ENCODE peak calls at places on chromosomes 12 and 14, in six cellular contexts. J is IMR-90; I is mammary epithelial cell; G is stimulated activated CD4-positive, alpha-beta T cell treated with anti-CD3 and anti-CD28 coated beads, TNF-alpha, amount 100 ng/mL, for 1 hour; B is iPS DF 19.7; K is neural crest cell. S is an unnamed sample.

GRCh38 chr12:59700145-59700435 is 104.3 kb downstream of the SLC16A7 start:
- DNase-seq in G (no peak), J (no peak), K (no peak), B (no peak), I (no peak), S (no peak)

GRCh38 chr14:31219169-31219568 is 11.6 kb upstream of the HECTD1 start:
- DNase-seq in K (no peak), G (no peak), B (no peak), J (peak; percentile 48), I (no peak), S (no peak)

GRCh38 chr12:6116481-6117021 is 7.9 kb downstream of the VWF start:
- DNase-seq in I (no peak), J (peak; percentile 15), B (no peak), G (no peak), K (no peak), S (no peak)

GRCh38 chr12:53795927-53796326 is 44.1 kb upstream of the CISTR start:
- DNase-seq in I (no peak), B (no peak), G (no peak), J (no peak), K (no peak), S (peak; percentile 36)

GRCh38 chr14:64720190-64720589 is 16.0 kb downstream of the PLEKHG3 start:
- DNase-seq in G (no peak), J (peak; percentile 83), I (peak; percentile 98), K (no peak), B (no peak), S (no peak)

GRCh38 chr14:56211124-56211523 is 92.9 kb downstream of the PELI2 start:
- DNase-seq in B (no peak), I (no peak), G (no peak), K (no peak), J (no peak), S (no peak)

GRCh38 chr14:65222434-65222833 is 120.1 kb upstream of the MAX start:
- DNase-seq in J (peak; percentile 66), G (peak; percentile 35), I (peak; percentile 46), K (peak; percentile 30), B (no peak), S (peak; percentile 64)

GRCh38 chr12:85779768-85780167 is 56.4 kb downstream of the RASSF9 start:
- DNase-seq in K (no peak), B (no peak), G (no peak), I (no peak), J (no peak), S (no peak)

GRCh38 chr12:1576410-1577240 is 17.8 kb downstream of the FBXL14 start:
- DNase-seq in I (no peak), J (peak; percentile 85), B (no peak), G (no peak), K (no peak), S (no peak)